ENCODE peak calls at places on chromosomes 5 and 9, in four cellular contexts. One of them, this sample, is unnamed.

GRCh38 chr5:107472620-107473064 is 198.1 kb downstream of the EFNA5 start:
- DNase-seq in Right ventricle myocardium inferior: no peak
- DNase-seq in MCF 10A: no peak
- DNase-seq in NCI-H748 treated with DMSO at 0.1 percent for 48 hours: peak
- DNase-seq in this sample: no peak

GRCh38 chr5:33725846-33726245 is 165.9 kb downstream of the ADAMTS12 start:
- DNase-seq in MCF 10A: no peak
- DNase-seq in Right ventricle myocardium inferior: no peak
- DNase-seq in NCI-H748 treated with DMSO at 0.1 percent for 48 hours: no peak
- DNase-seq in this sample: peak

GRCh38 chr5:95241-95980 is 3.4 kb downstream of the PLEKHG4B start:
- DNase-seq in MCF 10A: no peak
- DNase-seq in NCI-H748 treated with DMSO at 0.1 percent for 48 hours: no peak
- DNase-seq in Right ventricle myocardium inferior: no peak
- DNase-seq in this sample: no peak

GRCh38 chr5:111248571-111248970 is 24.4 kb downstream of the CAMK4 start:
- DNase-seq in Right ventricle myocardium inferior: no peak
- DNase-seq in NCI-H748 treated with DMSO at 0.1 percent for 48 hours: no peak
- DNase-seq in MCF 10A: no peak
- DNase-seq in this sample: no peak

GRCh38 chr5:146103594-146103993 is 1.8 kb downstream of the PLAC8L1 start:
- DNase-seq in MCF 10A: peak
- DNase-seq in NCI-H748 treated with DMSO at 0.1 percent for 48 hours: no peak
- DNase-seq in Right ventricle myocardium inferior: no peak
- DNase-seq in this sample: no peak

GRCh38 chr5:99617335-99617734 is 688.5 kb upstream of the CHD1 start:
- DNase-seq in MCF 10A: no peak
- DNase-seq in Right ventricle myocardium inferior: no peak
- DNase-seq in NCI-H748 treated with DMSO at 0.1 percent for 48 hours: no peak
- DNase-seq in this sample: no peak

GRCh38 chr5:77437194-77437593 is 54.9 kb downstream of the WDR41 start:
- DNase-seq in Right ventricle myocardium inferior: no peak
- DNase-seq in NCI-H748 treated with DMSO at 0.1 percent for 48 hours: peak
- DNase-seq in MCF 10A: no peak
- DNase-seq in this sample: no peak

GRCh38 chr9:6383551-6384225 is 29.3 kb upstream of the UHRF2 start:
- DNase-seq in MCF 10A: peak
- DNase-seq in Right ventricle myocardium inferior: no peak
- DNase-seq in NCI-H748 treated with DMSO at 0.1 percent for 48 hours: no peak
- DNase-seq in this sample: peak

GRCh38 chr5:134070979-134071849 is 43.3 kb upstream of the TCF7 start:
- DNase-seq in MCF 10A: no peak
- DNase-seq in Right ventricle myocardium inferior: no peak
- DNase-seq in NCI-H748 treated with DMSO at 0.1 percent for 48 hours: no peak
- DNase-seq in this sample: no peak